ENCODE peak calls at places on chromosomes 4 and X, in four cellular contexts. U is H1, R is HepG2, A is K562. S is an unnamed sample.

GRCh38 chrX:129686422-129686948 is 31.7 kb upstream of the APLN start:
- DNase-seq in R (no peak), U (no peak), A (no peak), S (no peak)

GRCh38 chr4:40238700-40239548 is 42.1 kb downstream of the RHOH start:
- DNase-seq in U (no peak), A (peak; percentile 96), R (no peak), S (no peak)

GRCh38 chr4:127783026-127783769 is 1.1 kb downstream of the HSPA4L start:
- DNase-seq in U (peak; percentile 48), A (peak; percentile 65), R (peak; percentile 77), S (peak; percentile 64)

GRCh38 chr4:112589207-112589606 is 47.5 kb downstream of the ZGRF1 start:
- DNase-seq in A (peak; percentile 58), U (no peak), R (peak; percentile 3), S (no peak)

GRCh38 chr4:151358266-151358665 is 32.9 kb upstream of the SH3D19 start:
- DNase-seq in R (no peak), A (no peak), U (no peak), S (no peak)

GRCh38 chr4:155807021-155807420 is 48.2 kb downstream of the GUCY1B1 start:
- DNase-seq in A (no peak), U (no peak), R (no peak), S (no peak)

GRCh38 chr4:27629532-27630225 is 769.0 kb downstream of the STIM2 start:
- DNase-seq in A (no peak), R (no peak), U (no peak), S (no peak)

GRCh38 chrX:19085975-19086772 is 36.1 kb downstream of the ADGRG2 start:
- DNase-seq in R (no peak), A (no peak), U (no peak), S (no peak)

GRCh38 chr4:83751336-83751949 is 215.5 kb downstream of the GPAT3 start:
- DNase-seq in A (no peak), U (no peak), R (no peak), S (no peak)

GRCh38 chr4:112348488-112349158 is 51.5 kb downstream of the ALPK1 start:
- DNase-seq in A (peak; percentile 57), R (peak; percentile 65), U (peak; percentile 63), S (peak; percentile 63)

GRCh38 chr4:15956179-15956850 is 6.7 kb downstream of the FGFBP2 start:
- DNase-seq in R (peak; percentile 72), U (peak; percentile 92), A (peak; percentile 73), S (peak; percentile 77)

GRCh38 chr4:2243682-2244380 is 1.9 kb upstream of the HAUS3 start:
- DNase-seq in R (peak; percentile 18), A (peak; percentile 55), U (peak; percentile 49), S (peak; percentile 40)

GRCh38 chr4:55183926-55184599 is 58.7 kb upstream of the KDR start:
- DNase-seq in A (no peak), U (no peak), R (no peak), S (peak; percentile 53)

GRCh38 chr4:81469774-81470455 is 1.8 kb downstream of the RASGEF1B start:
- DNase-seq in U (no peak), R (no peak), A (no peak), S (no peak)

GRCh38 chr4:149727663-149728062 is 88.0 kb downstream of the IQCM start:
- DNase-seq in A (no peak), U (no peak), R (no peak), S (no peak)

GRCh38 chrX:134821370-134821769 is 163.1 kb upstream of the PLAC1 start:
- DNase-seq in R (no peak), A (no peak), U (no peak), S (no peak)

GRCh38 chr4:962231-963208 is 10.8 kb downstream of the DGKQ start:
- DNase-seq in A (no peak), U (no peak), R (no peak), S (no peak)

GRCh38 chrX:150482537-150483217 is 85.7 kb upstream of the MTM1 start:
- DNase-seq in A (peak; percentile 38), U (no peak), R (peak; percentile 9), S (peak; percentile 55)

GRCh38 chrX:80747832-80748231 is 61.8 kb downstream of the BRWD3 start:
- DNase-seq in R (no peak), A (no peak), U (no peak), S (no peak)

GRCh38 chr4:107989537-107990386 is at the start of gene HADH:
- DNase-seq in R (peak; percentile 80), A (peak; percentile 97), U (peak; percentile 91), S (peak; percentile 83)

GRCh38 chr4:20520901-20521300 is 179.4 kb upstream of the PACRGL start:
- DNase-seq in A (no peak), R (no peak), U (no peak), S (no peak)

GRCh38 chr4:38873290-38873949 is 5.8 kb downstream of the FAM114A1 start:
- DNase-seq in R (peak; percentile 54), U (no peak), A (no peak), S (no peak)

GRCh38 chr4:86184216-86184915 is 175.5 kb downstream of the MAPK10 start:
- DNase-seq in A (no peak), R (no peak), U (no peak), S (no peak)

GRCh38 chr4:182778222-182778982 is 138.8 kb downstream of the DCTD start:
- DNase-seq in A (no peak), U (no peak), R (no peak), S (no peak)
- TF ChIP-seq RNF2 in A (no peak), U (no peak), R (no peak), S (no peak)

DNA sequence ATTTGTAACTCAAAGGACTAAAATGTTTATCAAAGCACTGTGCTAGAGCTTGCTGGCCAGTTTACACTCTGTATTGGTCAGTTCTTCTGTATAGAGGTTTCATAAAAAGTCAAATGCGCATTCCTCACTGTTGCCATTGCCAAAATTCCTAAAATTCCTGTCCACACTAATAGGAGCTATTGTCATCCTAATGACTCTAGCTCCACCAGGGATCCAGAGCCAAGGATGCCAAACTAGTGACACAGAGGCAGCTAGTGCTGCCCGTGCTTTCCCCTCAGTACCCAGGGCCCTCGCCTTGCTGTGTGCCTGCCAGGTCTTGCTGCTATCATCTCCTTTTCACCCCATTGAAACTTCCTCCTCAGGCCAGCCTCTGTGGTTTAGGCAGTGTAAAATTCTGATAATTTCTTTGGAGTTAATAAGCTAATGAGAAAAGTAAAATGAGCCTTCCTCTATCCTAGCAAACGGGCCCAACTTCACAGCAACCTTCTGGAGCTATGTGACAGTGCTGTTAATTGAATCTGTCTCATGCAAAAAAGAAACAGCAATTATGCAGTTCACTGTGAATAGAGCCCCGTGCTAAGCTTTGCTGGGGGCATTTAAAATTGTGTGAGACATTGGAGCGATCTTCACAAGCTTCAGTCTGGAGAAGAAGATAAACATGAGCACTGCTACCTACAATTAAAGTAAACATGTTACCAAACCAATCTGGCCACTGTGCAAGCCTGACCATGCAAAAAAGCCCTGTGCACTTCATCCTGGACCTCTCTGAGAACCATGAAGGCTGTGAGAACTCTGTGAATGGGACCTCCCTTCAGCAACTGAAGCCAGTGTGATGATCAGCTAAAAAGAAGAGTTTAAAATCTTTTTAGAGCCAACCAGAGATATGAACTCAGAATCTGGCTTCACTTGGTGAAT is 43.1 kb upstream of the FGF2 start:
- DNase-seq in R (peak; percentile 37), U (peak; percentile 72), A (no peak), S (peak; percentile 76)
- TF ChIP-seq MAX in R (no peak), U (peak; percentile 41), A (no peak), S (peak; percentile 72)

GRCh38 chrX:25023908-25024307 is 8.1 kb upstream of the ARX start:
- DNase-seq in A (no peak), U (no peak), R (no peak), S (no peak)
- TF ChIP-seq RNF2 in A (no peak), U (no peak), R (no peak), S (no peak)

DNA sequence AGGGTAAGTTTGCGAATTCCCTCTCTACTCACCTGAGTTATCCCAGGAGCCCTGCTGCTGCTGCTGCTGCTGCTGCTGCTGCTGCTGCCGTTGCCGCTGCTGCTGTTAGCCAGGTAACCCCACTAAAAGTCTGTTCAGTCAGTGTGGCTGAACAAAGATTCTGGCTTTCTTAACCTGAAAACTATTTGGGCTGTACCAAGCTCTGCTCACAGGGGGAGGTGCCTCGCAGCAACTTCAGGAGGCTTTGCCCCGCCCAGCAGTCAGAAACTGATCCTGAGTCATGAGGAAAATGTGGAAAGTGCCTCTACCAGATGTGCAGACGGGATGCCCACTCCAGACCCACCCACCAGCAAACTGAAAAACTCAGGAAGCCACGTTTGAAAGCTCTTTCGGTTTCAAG is at the start of gene CAPN6:
- DNase-seq in R (no peak), A (no peak), U (peak; percentile 43), S (peak; percentile 1)
- TF ChIP-seq MAX in R (no peak), A (no peak), U (no peak), S (no peak)

GRCh38 chr4:6253961-6254360 is 15.7 kb upstream of the WFS1 start:
- DNase-seq in U (no peak), A (no peak), R (no peak), S (no peak)
- TF ChIP-seq RNF2 in U (no peak), A (no peak), R (no peak), S (no peak)

DNA sequence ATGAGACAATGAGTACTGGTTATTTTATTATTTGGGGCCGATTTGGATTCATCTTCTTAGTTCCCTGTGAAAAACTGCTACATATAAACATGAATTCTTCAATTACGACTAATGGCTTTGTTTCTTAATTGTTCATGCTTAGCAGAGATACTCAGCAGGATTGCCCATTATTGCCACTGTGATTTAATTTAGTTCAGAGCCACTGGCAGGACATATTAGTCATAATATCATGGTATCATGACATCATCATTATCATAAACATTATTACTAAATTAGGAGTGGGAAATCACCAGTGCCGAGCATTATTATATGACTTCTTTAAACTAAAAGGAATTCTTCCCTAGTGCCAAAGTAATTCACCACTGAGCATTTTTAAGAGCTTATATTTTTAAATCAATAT is 201.4 kb downstream of the SPOCK3 start:
- DNase-seq in U (no peak), A (no peak), R (no peak), S (no peak)
- TF ChIP-seq MAX in U (no peak), A (no peak), R (no peak), S (no peak)

GRCh38 chr4:24809376-24809775 is 14.0 kb downstream of the SOD3 start:
- DNase-seq in R (no peak), A (peak; percentile 30), U (peak; percentile 53), S (peak; percentile 13)
- TF ChIP-seq RNF2 in R (no peak), A (no peak), U (no peak), S (no peak)

GRCh38 chr4:74056858-74057562 is 18.5 kb upstream of the CXCL3 start:
- DNase-seq in R (no peak), A (peak; percentile 72), U (no peak), S (peak; percentile 26)
- TF ChIP-seq MAX in R (no peak), A (no peak), U (no peak), S (no peak)

GRCh38 chr4:41692717-41693345 is 55.7 kb downstream of the PHOX2B start:
- DNase-seq in U (peak; percentile 72), R (peak; percentile 30), A (peak; percentile 57), S (peak; percentile 28)
- TF ChIP-seq RNF2 in U (no peak), R (no peak), A (no peak), S (no peak)